ENCODE peak calls at places on chromosomes 1 and 21, in four cellular contexts. Z is K562, H is GM12878, J is H1. N is an unnamed sample.

GRCh38 chr1:56080123-56080522 is 499.2 kb downstream of the PLPP3 start:
- DNase-seq in Z (no peak), H (no peak), J (no peak), N (peak)

GRCh38 chr1:244835276-244836134 is at the start of gene COX20:
- DNase-seq in Z (peak), H (peak), J (peak), N (peak)

GRCh38 chr1:32276328-32276727 is 15.6 kb upstream of the HDAC1 start:
- DNase-seq in Z (peak), H (no peak), J (no peak), N (no peak)

GRCh38 chr1:24048205-24048869 is 63.6 kb downstream of the MYOM3 start:
- DNase-seq in H (no peak), J (no peak), Z (no peak), N (no peak)

GRCh38 chr21:44820851-44821250 is 3.0 kb upstream of the SUMO3 start:
- DNase-seq in H (no peak), J (no peak), Z (no peak), N (peak)

GRCh38 chr1:53495608-53496345 is 36.6 kb downstream of the DMRTB1 start:
- DNase-seq in J (no peak), Z (no peak), H (no peak), N (peak)

GRCh38 chr1:90149101-90149500 is 154.2 kb downstream of the ZNF326 start:
- DNase-seq in H (no peak), J (no peak), Z (no peak), N (no peak)

GRCh38 chr21:36113647-36114428 is 21.0 kb upstream of the CBR3 start:
- DNase-seq in J (no peak), Z (no peak), H (no peak), N (no peak)

GRCh38 chr21:36700961-36701911 is 2.3 kb downstream of the SIM2 start:
- DNase-seq in Z (no peak), J (no peak), H (no peak), N (no peak)

GRCh38 chr1:101820080-101820479 is 176.6 kb downstream of the OLFM3 start:
- DNase-seq in H (no peak), J (no peak), Z (no peak), N (peak)

GRCh38 chr1:231867607-231868006 is 241.0 kb downstream of the DISC1 start:
- DNase-seq in H (no peak), J (no peak), Z (no peak), N (peak)

GRCh38 chr21:41360072-41360821 is 1.6 kb upstream of the MX2 start:
- DNase-seq in Z (no peak), H (no peak), J (no peak), N (peak)

GRCh38 chr1:205354259-205354904 is 2.3 kb downstream of the KLHDC8A start:
- DNase-seq in H (peak), Z (peak), J (no peak), N (peak)

GRCh38 chr21:42043961-42044360 is 27.2 kb upstream of the UMODL1 start:
- DNase-seq in H (no peak), J (no peak), Z (no peak), N (no peak)

GRCh38 chr1:36096500-36097412 is 8.1 kb downstream of the ADPRS start:
- DNase-seq in J (no peak), Z (peak), H (no peak), N (peak)

GRCh38 chr1:20090119-20090518 is 20.1 kb downstream of the PLA2G5 start:
- DNase-seq in H (no peak), J (no peak), Z (no peak), N (no peak)

GRCh38 chr1:172287207-172287606 is 133.3 kb upstream of the C1orf105 start:
- DNase-seq in J (no peak), Z (no peak), H (no peak), N (peak)

GRCh38 chr1:151237678-151238466 is 16.7 kb upstream of the PSMD4 start:
- DNase-seq in H (no peak), J (no peak), Z (no peak), N (no peak)

GRCh38 chr1:156106624-156107488 is 7.7 kb upstream of the LMNA start:
- DNase-seq in J (no peak), Z (no peak), H (no peak), N (peak)

GRCh38 chr1:230291731-230292620 is 134.2 kb downstream of the PGBD5 start:
- DNase-seq in H (no peak), J (no peak), Z (no peak), N (no peak)

GRCh38 chr1:97996880-97997279 is 76.0 kb upstream of the DPYD start:
- DNase-seq in J (no peak), H (no peak), Z (no peak), N (peak)

GRCh38 chr1:221306239-221306638 is 427.0 kb downstream of the HLX start:
- DNase-seq in J (no peak), H (no peak), Z (no peak), N (no peak)

DNA sequence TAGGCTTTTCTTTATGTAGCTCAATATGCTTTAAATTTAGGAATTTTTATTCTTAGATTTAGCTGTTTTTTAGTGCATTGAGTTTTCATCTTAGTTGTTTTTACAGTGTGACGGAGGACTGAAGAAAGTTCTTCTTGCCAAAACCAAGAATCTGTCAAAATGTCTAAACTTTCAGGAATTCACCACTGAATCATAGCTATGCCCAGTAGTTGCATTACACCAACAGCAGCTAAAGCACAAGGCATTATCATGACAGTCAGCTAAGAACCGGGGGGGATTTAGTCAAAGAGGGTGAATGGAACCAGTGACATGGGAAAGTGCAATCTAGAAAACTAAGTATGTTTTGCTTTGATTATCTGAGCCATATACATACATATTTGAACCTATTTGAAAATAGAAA is 6.5 kb upstream of the C1orf146 start:
- DNase-seq in H (no peak), J (no peak), Z (no peak), N (peak)
- TF ChIP-seq CHD1 in H (no peak), J (no peak), Z (no peak), N (no peak)

GRCh38 chr1:78619803-78620579 is at the start of gene IFI44L:
- DNase-seq in Z (no peak), J (no peak), H (peak), N (peak)

GRCh38 chr1:78617615-78618026 is 2.6 kb upstream of the IFI44L start:
- DNase-seq in H (peak), Z (peak), J (peak), N (peak)

GRCh38 chr1:78622548-78622947 is 2.3 kb downstream of the IFI44L start:
- DNase-seq in J (no peak), Z (no peak), H (no peak), N (no peak)

GRCh38 chr1:78619446-78619802 is 824 bp upstream of the IFI44L start:
- DNase-seq in J (no peak), H (no peak), Z (no peak), N (no peak)

GRCh38 chr1:78619029-78619428 is 1.2 kb upstream of the IFI44L start:
- DNase-seq in Z (no peak), J (no peak), H (no peak), N (no peak)
- H3K4me3 ChIP-seq in Z (no peak), J (no peak), H (peak), N (no peak)

GRCh38 chr1:200895801-200896570 is 1.3 kb downstream of the INAVA start:
- DNase-seq in H (no peak), Z (no peak), J (no peak), N (no peak)

GRCh38 chr1:200894712-200895447 is at the start of gene INAVA:
- DNase-seq in H (no peak), Z (no peak), J (no peak), N (no peak)

GRCh38 chr1:200895448-200895799 is 724 bp downstream of the INAVA start:
- DNase-seq in H (no peak), Z (no peak), J (no peak), N (no peak)

GRCh38 chr1:200897188-200897710 is 2.5 kb downstream of the INAVA start:
- DNase-seq in H (no peak), J (no peak), Z (no peak), N (no peak)

GRCh38 chr1:200896571-200897187 is 2.0 kb downstream of the INAVA start:
- DNase-seq in J (no peak), H (no peak), Z (no peak), N (no peak)
- TF ChIP-seq CHD1 in J (no peak), H (no peak), Z (no peak), N (no peak)

GRCh38 chr1:94572780-94573179 is 31.2 kb upstream of the F3 start:
- DNase-seq in Z (no peak), J (no peak), H (no peak), N (no peak)
- H3K4me3 ChIP-seq in Z (no peak), J (no peak), H (no peak), N (no peak)

GRCh38 chr1:45604239-45604638 is 19.6 kb downstream of the CCDC17 start:
- DNase-seq in J (no peak), H (no peak), Z (no peak), N (no peak)
- TF ChIP-seq CHD1 in J (no peak), H (no peak), Z (no peak), N (no peak)

GRCh38 chr1:112446411-112446810 is 50.4 kb downstream of the CTTNBP2NL start:
- DNase-seq in J (no peak), Z (no peak), H (no peak), N (peak)

GRCh38 chr1:112445591-112445990 is 49.6 kb downstream of the CTTNBP2NL start:
- DNase-seq in Z (no peak), J (no peak), H (no peak), N (peak)

GRCh38 chr1:112439592-112439991 is 43.6 kb downstream of the CTTNBP2NL start:
- DNase-seq in J (no peak), H (no peak), Z (no peak), N (no peak)

GRCh38 chr1:112440574-112440973 is 44.6 kb downstream of the CTTNBP2NL start:
- DNase-seq in Z (no peak), J (no peak), H (no peak), N (no peak)

DNA sequence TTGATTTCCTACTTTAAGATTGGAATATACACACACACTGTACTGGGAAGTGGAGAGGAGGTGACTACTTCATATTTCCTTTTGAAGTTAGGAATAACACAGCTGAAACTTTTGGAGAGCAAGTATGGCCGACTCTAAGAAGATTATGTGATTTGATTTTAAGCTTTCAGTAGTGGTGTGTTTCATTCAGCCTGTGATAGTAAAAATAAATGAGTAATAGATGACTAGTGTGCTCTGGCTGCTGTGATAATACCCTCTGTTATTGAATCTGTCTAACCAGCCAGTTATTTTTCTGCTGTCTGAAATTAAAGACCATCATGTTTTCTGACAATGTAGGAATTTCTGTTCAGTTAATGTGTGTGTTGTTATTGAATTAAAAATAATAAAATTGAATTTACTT is 48.3 kb downstream of the CTTNBP2NL start:
- DNase-seq in H (no peak), J (no peak), Z (no peak), N (peak)
- H3K4me3 ChIP-seq in H (no peak), J (no peak), Z (no peak), N (no peak)

GRCh38 chr1:147539122-147539575 is 2.2 kb upstream of the BCL9 start:
- DNase-seq in J (no peak), H (no peak), Z (peak), N (peak)
- TF ChIP-seq CHD1 in J (no peak), H (no peak), Z (no peak), N (no peak)

DNA sequence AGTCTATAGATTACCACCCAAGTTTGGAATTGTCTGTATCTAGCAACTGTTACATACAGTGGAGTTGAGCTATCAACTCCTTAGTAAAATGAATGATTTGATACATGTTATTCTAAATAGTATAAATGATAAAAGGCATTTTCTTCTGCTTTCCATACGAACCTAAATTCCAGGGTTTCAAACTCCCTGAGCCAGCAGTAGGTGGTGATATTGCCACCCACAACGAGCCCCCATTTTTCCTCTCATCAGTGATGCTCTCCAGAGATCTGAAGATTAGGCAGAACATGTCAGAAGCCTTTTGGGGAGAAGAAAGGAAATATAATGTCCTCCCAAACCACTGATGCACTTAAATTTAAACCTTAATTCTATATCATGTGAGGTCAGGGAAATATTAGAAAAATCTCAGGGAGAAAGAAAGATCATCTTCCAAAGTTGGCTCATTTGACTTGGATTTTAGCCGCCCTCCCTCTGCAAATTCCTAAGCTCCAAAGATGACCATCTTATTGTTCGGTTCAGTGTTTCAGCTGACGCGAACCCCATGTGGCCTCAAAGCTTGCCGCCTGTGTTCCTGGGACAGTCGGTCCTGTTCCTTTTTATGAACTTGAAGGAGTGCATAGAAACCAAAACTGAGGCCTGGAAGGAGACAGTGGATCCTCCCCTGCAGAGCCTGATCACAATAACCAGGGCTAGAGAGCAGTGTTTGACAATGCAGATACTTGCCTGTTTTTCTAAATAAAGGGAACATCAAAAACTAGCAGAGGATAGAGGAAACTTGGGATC is 2.3 kb downstream of the EVA1C start:
- DNase-seq in Z (no peak), J (no peak), H (no peak), N (peak)
- H3K4me3 ChIP-seq in Z (no peak), J (no peak), H (no peak), N (no peak)

N was measured in IMR-90.